ENCODE peak calls at places on chromosomes 11 and 22, in five cellular contexts. One of them, this sample, is unnamed.
A peak's percentile ranks its signal among the peaks of the same experiment; 100 is the strongest.

GRCh38 chr11:80241766-80242165 is 800.9 kb upstream of the TENM4 start:
- DNase-seq in SJSA1: no peak
- DNase-seq in neural progenitor cell: no peak
- DNase-seq in right cardiac atrium: no peak
- DNase-seq in naive thymus-derived CD4-positive, alpha-beta T cell: no peak
- DNase-seq in this sample: no peak

GRCh38 chr22:50261615-50262459 is at the start of gene MAPK12:
- DNase-seq in right cardiac atrium: peak; percentile 54
- DNase-seq in neural progenitor cell: peak; percentile 87
- DNase-seq in SJSA1: no peak
- DNase-seq in naive thymus-derived CD4-positive, alpha-beta T cell: no peak
- DNase-seq in this sample: no peak

GRCh38 chr11:118194835-118195627 is 18.6 kb upstream of the SCN2B start:
- DNase-seq in naive thymus-derived CD4-positive, alpha-beta T cell: no peak
- DNase-seq in neural progenitor cell: no peak
- DNase-seq in SJSA1: no peak
- DNase-seq in right cardiac atrium: peak; percentile 87
- DNase-seq in this sample: peak; percentile 90

GRCh38 chr11:27088353-27088752 is 47.7 kb downstream of the BBOX1 start:
- DNase-seq in naive thymus-derived CD4-positive, alpha-beta T cell: no peak
- DNase-seq in right cardiac atrium: no peak
- DNase-seq in neural progenitor cell: no peak
- DNase-seq in SJSA1: no peak
- DNase-seq in this sample: no peak

GRCh38 chr11:77411238-77411637 is 62.7 kb downstream of the PAK1 start:
- DNase-seq in neural progenitor cell: peak; percentile 32
- DNase-seq in right cardiac atrium: peak; percentile 22
- DNase-seq in naive thymus-derived CD4-positive, alpha-beta T cell: peak; percentile 15
- DNase-seq in SJSA1: no peak
- DNase-seq in this sample: peak; percentile 34

GRCh38 chr11:114972105-114972504 is 293.8 kb downstream of the NXPE2 start:
- DNase-seq in neural progenitor cell: no peak
- DNase-seq in right cardiac atrium: no peak
- DNase-seq in SJSA1: no peak
- DNase-seq in naive thymus-derived CD4-positive, alpha-beta T cell: no peak
- DNase-seq in this sample: no peak

GRCh38 chr22:40499187-40499753 is 128.9 kb downstream of the SGSM3 start:
- DNase-seq in right cardiac atrium: peak; percentile 59
- DNase-seq in SJSA1: peak; percentile 79
- DNase-seq in neural progenitor cell: no peak
- DNase-seq in naive thymus-derived CD4-positive, alpha-beta T cell: no peak
- DNase-seq in this sample: peak; percentile 72

GRCh38 chr11:67179892-67180490 is 60.9 kb downstream of the KDM2A start:
- DNase-seq in naive thymus-derived CD4-positive, alpha-beta T cell: no peak
- DNase-seq in right cardiac atrium: no peak
- DNase-seq in neural progenitor cell: no peak
- DNase-seq in SJSA1: no peak
- DNase-seq in this sample: no peak

GRCh38 chr22:21033895-21034294 is 1.5 kb upstream of the SLC7A4 start:
- DNase-seq in right cardiac atrium: no peak
- DNase-seq in neural progenitor cell: no peak
- DNase-seq in naive thymus-derived CD4-positive, alpha-beta T cell: no peak
- DNase-seq in SJSA1: no peak
- DNase-seq in this sample: no peak

GRCh38 chr22:37560682-37561208 is 465 bp downstream of the CDC42EP1 start:
- DNase-seq in naive thymus-derived CD4-positive, alpha-beta T cell: no peak
- DNase-seq in neural progenitor cell: peak; percentile 59
- DNase-seq in right cardiac atrium: peak; percentile 72
- DNase-seq in SJSA1: peak; percentile 84
- DNase-seq in this sample: no peak

GRCh38 chr11:111694851-111695250 is 71.3 kb downstream of the PPP2R1B start:
- DNase-seq in right cardiac atrium: peak; percentile 48
- DNase-seq in neural progenitor cell: no peak
- DNase-seq in SJSA1: no peak
- DNase-seq in naive thymus-derived CD4-positive, alpha-beta T cell: no peak
- DNase-seq in this sample: no peak

GRCh38 chr11:9719949-9720646 is 56.2 kb downstream of the SWAP70 start:
- DNase-seq in right cardiac atrium: no peak
- DNase-seq in neural progenitor cell: no peak
- DNase-seq in SJSA1: no peak
- DNase-seq in naive thymus-derived CD4-positive, alpha-beta T cell: no peak
- DNase-seq in this sample: no peak

GRCh38 chr11:22304337-22304961 is 33.7 kb upstream of the SLC17A6 start:
- DNase-seq in neural progenitor cell: peak; percentile 55
- DNase-seq in SJSA1: no peak
- DNase-seq in right cardiac atrium: no peak
- DNase-seq in naive thymus-derived CD4-positive, alpha-beta T cell: no peak
- DNase-seq in this sample: no peak

GRCh38 chr11:35814720-35815305 is 129.0 kb upstream of the LDLRAD3 start:
- DNase-seq in right cardiac atrium: peak; percentile 61
- DNase-seq in naive thymus-derived CD4-positive, alpha-beta T cell: no peak
- DNase-seq in neural progenitor cell: no peak
- DNase-seq in SJSA1: no peak
- DNase-seq in this sample: no peak

GRCh38 chr11:70298243-70298915 is 27.9 kb downstream of the PPFIA1 start:
- DNase-seq in right cardiac atrium: no peak
- DNase-seq in naive thymus-derived CD4-positive, alpha-beta T cell: no peak
- DNase-seq in neural progenitor cell: no peak
- DNase-seq in SJSA1: no peak
- DNase-seq in this sample: no peak

GRCh38 chr22:31122196-31122531 is 602 bp upstream of the INPP5J start:
- DNase-seq in SJSA1: no peak
- DNase-seq in right cardiac atrium: no peak
- DNase-seq in naive thymus-derived CD4-positive, alpha-beta T cell: no peak
- DNase-seq in neural progenitor cell: no peak
- DNase-seq in this sample: no peak

GRCh38 chr22:50310209-50310722 is 2.8 kb upstream of the PLXNB2 start:
- DNase-seq in naive thymus-derived CD4-positive, alpha-beta T cell: no peak
- DNase-seq in neural progenitor cell: peak; percentile 77
- DNase-seq in SJSA1: no peak
- DNase-seq in right cardiac atrium: no peak
- DNase-seq in this sample: no peak

GRCh38 chr22:37304595-37305343 is 22.5 kb downstream of the CYTH4 start:
- DNase-seq in neural progenitor cell: peak; percentile 40
- DNase-seq in SJSA1: no peak
- DNase-seq in right cardiac atrium: no peak
- DNase-seq in naive thymus-derived CD4-positive, alpha-beta T cell: no peak
- DNase-seq in this sample: no peak

GRCh38 chr11:41789376-41789775 is 329.9 kb upstream of the LRRC4C start:
- DNase-seq in neural progenitor cell: no peak
- DNase-seq in right cardiac atrium: no peak
- DNase-seq in SJSA1: no peak
- DNase-seq in naive thymus-derived CD4-positive, alpha-beta T cell: no peak
- DNase-seq in this sample: no peak

GRCh38 chr11:114085965-114086364 is 26.5 kb downstream of the ZBTB16 start:
- DNase-seq in right cardiac atrium: no peak
- DNase-seq in neural progenitor cell: no peak
- DNase-seq in SJSA1: no peak
- DNase-seq in naive thymus-derived CD4-positive, alpha-beta T cell: no peak
- DNase-seq in this sample: no peak

GRCh38 chr11:19352736-19353110 is 112.0 kb upstream of the E2F8 start:
- DNase-seq in neural progenitor cell: no peak
- DNase-seq in naive thymus-derived CD4-positive, alpha-beta T cell: no peak
- DNase-seq in SJSA1: no peak
- DNase-seq in right cardiac atrium: no peak
- DNase-seq in this sample: no peak

GRCh38 chr11:100684101-100685065 is 2.7 kb upstream of the ARHGAP42 start:
- DNase-seq in naive thymus-derived CD4-positive, alpha-beta T cell: no peak
- DNase-seq in right cardiac atrium: no peak
- DNase-seq in SJSA1: no peak
- DNase-seq in neural progenitor cell: no peak
- DNase-seq in this sample: no peak

GRCh38 chr11:115928811-115929210 is 424.6 kb upstream of the CADM1 start:
- DNase-seq in SJSA1: no peak
- DNase-seq in naive thymus-derived CD4-positive, alpha-beta T cell: no peak
- DNase-seq in neural progenitor cell: no peak
- DNase-seq in right cardiac atrium: no peak
- DNase-seq in this sample: no peak

GRCh38 chr11:26779466-26779865 is 57.6 kb upstream of the SLC5A12 start:
- DNase-seq in right cardiac atrium: no peak
- DNase-seq in SJSA1: no peak
- DNase-seq in naive thymus-derived CD4-positive, alpha-beta T cell: no peak
- DNase-seq in neural progenitor cell: no peak
- DNase-seq in this sample: no peak

GRCh38 chr11:70409871-70410270 is 11.5 kb downstream of the CTTN start:
- DNase-seq in naive thymus-derived CD4-positive, alpha-beta T cell: no peak
- DNase-seq in right cardiac atrium: no peak
- DNase-seq in neural progenitor cell: no peak
- DNase-seq in SJSA1: no peak
- DNase-seq in this sample: no peak

GRCh38 chr11:114308689-114309089 is 12.5 kb downstream of the NNMT start:
- DNase-seq in neural progenitor cell: no peak
- DNase-seq in right cardiac atrium: no peak
- DNase-seq in SJSA1: no peak
- DNase-seq in naive thymus-derived CD4-positive, alpha-beta T cell: no peak
- DNase-seq in this sample: peak; percentile 86

GRCh38 chr11:412641-413119 is 2.1 kb downstream of the SIGIRR start:
- DNase-seq in neural progenitor cell: no peak
- DNase-seq in SJSA1: no peak
- DNase-seq in right cardiac atrium: no peak
- DNase-seq in naive thymus-derived CD4-positive, alpha-beta T cell: no peak
- DNase-seq in this sample: no peak

GRCh38 chr11:43943357-43943930 is 1.0 kb downstream of the C11orf96 start:
- DNase-seq in naive thymus-derived CD4-positive, alpha-beta T cell: no peak
- DNase-seq in neural progenitor cell: peak; percentile 53
- DNase-seq in SJSA1: peak; percentile 58
- DNase-seq in right cardiac atrium: no peak
- DNase-seq in this sample: no peak

DNA sequence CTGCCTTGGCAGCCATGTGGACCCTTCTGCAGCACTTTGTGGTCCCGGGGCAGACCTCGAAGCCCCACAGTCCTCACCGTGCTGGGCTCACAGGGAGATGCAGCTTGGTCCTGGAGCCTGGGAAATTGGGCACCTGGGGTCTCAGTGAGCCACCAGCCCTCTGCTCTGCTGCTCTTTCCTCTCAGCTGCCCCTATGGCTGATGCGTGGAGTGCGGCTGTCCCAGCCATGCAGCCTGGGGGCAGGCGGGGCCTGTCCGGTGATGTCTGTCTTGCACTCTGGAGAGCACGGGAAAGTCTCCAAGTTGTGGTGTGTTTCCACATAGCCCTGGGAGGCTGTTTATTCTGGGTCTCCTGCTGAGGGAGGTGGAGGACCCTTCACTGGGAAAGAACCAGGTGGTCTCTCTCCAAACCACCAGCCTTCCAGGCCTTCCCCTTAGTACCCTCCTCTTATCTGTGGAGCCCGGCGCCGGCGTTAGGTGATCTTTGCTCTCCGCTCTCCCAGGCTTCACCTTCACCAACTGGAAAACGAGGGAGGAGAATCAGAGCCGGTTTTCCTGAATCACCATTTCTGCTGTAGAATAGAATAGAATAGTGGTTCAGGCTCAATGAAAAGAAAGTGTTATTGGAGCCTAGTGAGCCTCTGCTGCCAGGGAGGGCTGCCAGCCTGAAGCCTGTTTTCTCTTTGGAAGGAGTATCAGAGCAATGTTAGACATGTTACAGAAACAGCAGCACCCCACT is 41.2 kb upstream of the GRAMD4 start:
- DNase-seq in SJSA1: no peak
- DNase-seq in neural progenitor cell: peak; percentile 37
- DNase-seq in right cardiac atrium: peak; percentile 71
- DNase-seq in naive thymus-derived CD4-positive, alpha-beta T cell: no peak
- DNase-seq in this sample: peak; percentile 67
- H3K4me1 ChIP-seq in SJSA1: peaks cover 27% of the 10 kb centered on the region
- H3K4me1 ChIP-seq in neural progenitor cell: peaks cover 6% of the 10 kb centered on the region
- H3K4me1 ChIP-seq in right cardiac atrium: peaks cover 27% of the 10 kb centered on the region
- H3K4me1 ChIP-seq in naive thymus-derived CD4-positive, alpha-beta T cell: peaks cover 25% of the 10 kb centered on the region
- H3K4me1 ChIP-seq in this sample: no peaks in the 10 kb centered on the region

GRCh38 chr11:47396049-47396320 is 12.4 kb upstream of the SLC39A13 start:
- DNase-seq in SJSA1: no peak
- DNase-seq in neural progenitor cell: peak; percentile 1
- DNase-seq in right cardiac atrium: no peak
- DNase-seq in naive thymus-derived CD4-positive, alpha-beta T cell: no peak
- DNase-seq in this sample: peak; percentile 12
- H3K4me1 ChIP-seq in SJSA1: peaks cover 16% of the 10 kb centered on the region
- H3K4me1 ChIP-seq in neural progenitor cell: peaks cover 8% of the 10 kb centered on the region
- H3K4me1 ChIP-seq in right cardiac atrium: peaks cover 6% of the 10 kb centered on the region
- H3K4me1 ChIP-seq in naive thymus-derived CD4-positive, alpha-beta T cell: peaks cover 39% of the 10 kb centered on the region
- H3K4me1 ChIP-seq in this sample: no peaks in the 10 kb centered on the region

DNA sequence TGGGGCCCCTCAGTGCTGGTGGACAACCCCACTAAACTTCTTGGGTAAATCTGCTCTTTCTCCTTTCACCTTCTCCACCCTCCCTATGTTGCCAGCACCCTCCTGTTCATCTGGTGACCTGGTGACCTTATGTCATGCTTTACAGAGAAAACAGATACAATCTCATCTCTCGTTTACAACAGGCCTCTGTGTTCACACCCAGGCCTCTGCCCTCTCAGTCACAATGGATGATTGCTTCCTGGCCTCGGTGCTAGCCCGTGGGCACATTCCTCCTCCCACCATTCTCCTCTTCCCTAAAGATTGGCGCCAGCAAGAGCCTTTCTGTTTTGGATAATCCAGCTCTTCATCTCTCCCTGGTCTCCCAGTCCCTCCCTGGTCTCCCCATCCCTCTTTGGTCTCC is 12.3 kb upstream of the PNPLA3 start:
- DNase-seq in neural progenitor cell: no peak
- DNase-seq in right cardiac atrium: no peak
- DNase-seq in SJSA1: no peak
- DNase-seq in naive thymus-derived CD4-positive, alpha-beta T cell: no peak
- DNase-seq in this sample: no peak
- H3K4me1 ChIP-seq in neural progenitor cell: no peaks in the 10 kb centered on the region
- H3K4me1 ChIP-seq in right cardiac atrium: no peaks in the 10 kb centered on the region
- H3K4me1 ChIP-seq in SJSA1: peaks cover 7% of the 10 kb centered on the region
- H3K4me1 ChIP-seq in naive thymus-derived CD4-positive, alpha-beta T cell: no peaks in the 10 kb centered on the region
- H3K4me1 ChIP-seq in this sample: no peaks in the 10 kb centered on the region

GRCh38 chr22:19674929-19675253 is 39.4 kb upstream of the SEPTIN5 start:
- DNase-seq in neural progenitor cell: no peak
- DNase-seq in naive thymus-derived CD4-positive, alpha-beta T cell: no peak
- DNase-seq in right cardiac atrium: no peak
- DNase-seq in SJSA1: no peak
- DNase-seq in this sample: no peak

GRCh38 chr22:19672054-19672776 is 42.1 kb upstream of the SEPTIN5 start:
- DNase-seq in neural progenitor cell: no peak
- DNase-seq in naive thymus-derived CD4-positive, alpha-beta T cell: no peak
- DNase-seq in SJSA1: no peak
- DNase-seq in right cardiac atrium: no peak
- DNase-seq in this sample: no peak

GRCh38 chr22:19673660-19674059 is 40.6 kb upstream of the SEPTIN5 start:
- DNase-seq in right cardiac atrium: no peak
- DNase-seq in naive thymus-derived CD4-positive, alpha-beta T cell: no peak
- DNase-seq in SJSA1: no peak
- DNase-seq in neural progenitor cell: no peak
- DNase-seq in this sample: no peak

GRCh38 chr22:19674129-19674928 is 40.0 kb upstream of the SEPTIN5 start:
- DNase-seq in SJSA1: no peak
- DNase-seq in right cardiac atrium: no peak
- DNase-seq in neural progenitor cell: no peak
- DNase-seq in naive thymus-derived CD4-positive, alpha-beta T cell: no peak
- DNase-seq in this sample: no peak

DNA sequence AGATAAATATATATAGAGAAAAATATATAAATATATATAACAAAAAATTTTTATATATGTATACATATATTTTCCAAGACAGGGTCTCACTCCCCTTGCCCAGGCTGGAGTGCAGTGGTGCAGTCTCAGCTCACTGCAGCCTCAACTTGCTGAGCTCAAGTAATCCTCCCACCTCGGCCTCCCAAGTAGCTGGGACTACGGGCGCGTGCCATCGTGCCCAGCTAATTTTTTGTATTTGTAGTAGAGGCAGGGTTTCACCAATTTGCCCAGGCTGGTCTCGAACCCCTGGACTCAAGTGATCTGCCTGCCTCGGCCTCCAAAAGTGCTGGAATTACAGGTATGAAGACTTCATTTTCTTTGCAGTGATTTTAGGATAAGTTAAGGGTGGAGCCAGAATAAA is 38.9 kb upstream of the SEPTIN5 start:
- DNase-seq in neural progenitor cell: no peak
- DNase-seq in right cardiac atrium: no peak
- DNase-seq in SJSA1: no peak
- DNase-seq in naive thymus-derived CD4-positive, alpha-beta T cell: no peak
- DNase-seq in this sample: no peak
- H3K4me1 ChIP-seq in neural progenitor cell: peaks cover 6% of the 10 kb centered on the region
- H3K4me1 ChIP-seq in right cardiac atrium: no peaks in the 10 kb centered on the region
- H3K4me1 ChIP-seq in SJSA1: no peaks in the 10 kb centered on the region
- H3K4me1 ChIP-seq in naive thymus-derived CD4-positive, alpha-beta T cell: no peaks in the 10 kb centered on the region
- H3K4me1 ChIP-seq in this sample: no peaks in the 10 kb centered on the region